ENCODE peak calls at places on chromosomes 12 and 14, in seven cellular contexts. L is PC-3, K is neural progenitor cell, D is H1, O is GM23248, Z is GM12878, Q is GM23338. G is an unnamed sample.

GRCh38 chr14:76844223-76844622 is 18.0 kb downstream of the LRRC74A start:
- DNase-seq in O (peak; percentile 65), Z (no peak), K (peak; percentile 18), L (peak; percentile 33), Q (peak; percentile 61), D (no peak), G (no peak)

GRCh38 chr14:30669594-30669993 is 47.5 kb downstream of the SCFD1 start:
- DNase-seq in K (no peak), O (no peak), D (no peak), Z (no peak), L (no peak), Q (no peak), G (no peak)

GRCh38 chr12:10624631-10625030 is 11.2 kb upstream of the MAGOHB start:
- DNase-seq in Z (no peak), D (no peak), K (no peak), O (no peak), L (no peak), Q (no peak), G (no peak)

GRCh38 chr12:96220902-96221301 is 26.7 kb downstream of the ELK3 start:
- DNase-seq in Q (no peak), L (no peak), Z (no peak), D (no peak), K (no peak), O (peak; percentile 80), G (no peak)

GRCh38 chr12:896031-896430 is 53.5 kb downstream of the RAD52 start:
- DNase-seq in D (no peak), Z (no peak), O (no peak), K (no peak), L (no peak), Q (no peak), G (no peak)

GRCh38 chr12:131929530-131930456 is 717 bp downstream of the PUS1 start:
- DNase-seq in K (peak; percentile 71), D (no peak), Z (no peak), L (peak; percentile 37), O (peak; percentile 68), Q (no peak), G (no peak)

GRCh38 chr14:63045612-63046320 is 508 bp upstream of the KCNH5 start:
- DNase-seq in L (no peak), K (peak; percentile 96), Z (no peak), D (peak; percentile 44), Q (peak; percentile 94), O (peak; percentile 36), G (no peak)

GRCh38 chr12:124914392-124915248 is at the start of gene UBC:
- DNase-seq in L (peak; percentile 89), Q (peak; percentile 95), Z (no peak), O (peak; percentile 93), D (no peak), K (peak; percentile 95), G (no peak)

GRCh38 chr14:53147893-53148292 is 5.2 kb downstream of the DDHD1 start:
- DNase-seq in O (no peak), Q (no peak), K (no peak), L (no peak), D (no peak), Z (no peak), G (no peak)

GRCh38 chr12:52836042-52836466 is 1.9 kb upstream of the KRT79 start:
- DNase-seq in O (peak; percentile 83), D (no peak), Q (no peak), Z (no peak), L (peak; percentile 51), K (no peak), G (no peak)

GRCh38 chr12:43805149-43805856 is 814 bp downstream of the TWF1 start:
- DNase-seq in K (peak; percentile 13), L (no peak), D (no peak), Q (peak; percentile 8), O (no peak), Z (no peak), G (no peak)

GRCh38 chr14:76599141-76599540 is 162.1 kb upstream of the VASH1 start:
- DNase-seq in D (no peak), Z (no peak), Q (no peak), K (no peak), O (no peak), L (no peak), G (no peak)

GRCh38 chr14:94679941-94680340 is 67.8 kb downstream of the SERPINA3 start:
- DNase-seq in D (no peak), Z (no peak), Q (no peak), K (no peak), L (no peak), O (no peak), G (no peak)
- TF ChIP-seq EZH2 in D (no peak), Z (no peak), Q (no peak), K (no peak), L (no peak), O (no peak), G (no peak)

GRCh38 chr14:102922490-102923200 is at the start of gene AMN:
- DNase-seq in K (peak; percentile 48), Z (no peak), L (no peak), O (peak; percentile 33), Q (peak; percentile 79), D (no peak), G (no peak)

GRCh38 chr14:102925646-102926045 is 3.2 kb downstream of the AMN start:
- DNase-seq in Z (no peak), L (no peak), Q (no peak), K (no peak), D (no peak), O (no peak), G (no peak)

GRCh38 chr14:102924632-102925588 is 2.4 kb downstream of the AMN start:
- DNase-seq in Z (no peak), Q (peak; percentile 44), K (no peak), D (no peak), O (no peak), L (no peak), G (no peak)

GRCh38 chr14:102923920-102924486 is 1.5 kb downstream of the AMN start:
- DNase-seq in Z (no peak), K (no peak), L (no peak), Q (no peak), O (no peak), D (no peak), G (no peak)

GRCh38 chr14:102923201-102923919 is 897 bp downstream of the AMN start:
- DNase-seq in Z (no peak), K (peak; percentile 45), L (no peak), Q (peak; percentile 50), D (no peak), O (no peak), G (no peak)
- TF ChIP-seq EZH2 in Z (peak; percentile 83), K (peak; percentile 97), L (no peak), Q (peak; percentile 62), D (peak; percentile 86), O (peak; percentile 69), G (peak; percentile 94)

GRCh38 chr14:74963178-74963704 is 7.8 kb upstream of the PGF start:
- DNase-seq in D (no peak), O (no peak), L (no peak), K (no peak), Z (no peak), Q (no peak), G (no peak)
- TF ChIP-seq EZH2 in D (no peak), O (no peak), L (no peak), K (no peak), Z (no peak), Q (no peak), G (no peak)

GRCh38 chr14:105486333-105486973 is at the start of gene CRIP1:
- DNase-seq in Q (no peak), K (no peak), D (no peak), O (no peak), Z (no peak), L (no peak), G (no peak)
- TF ChIP-seq EZH2 in Q (no peak), K (peak; percentile 43), D (peak; percentile 29), O (peak; percentile 90), Z (no peak), L (no peak), G (peak; percentile 82)

DNA sequence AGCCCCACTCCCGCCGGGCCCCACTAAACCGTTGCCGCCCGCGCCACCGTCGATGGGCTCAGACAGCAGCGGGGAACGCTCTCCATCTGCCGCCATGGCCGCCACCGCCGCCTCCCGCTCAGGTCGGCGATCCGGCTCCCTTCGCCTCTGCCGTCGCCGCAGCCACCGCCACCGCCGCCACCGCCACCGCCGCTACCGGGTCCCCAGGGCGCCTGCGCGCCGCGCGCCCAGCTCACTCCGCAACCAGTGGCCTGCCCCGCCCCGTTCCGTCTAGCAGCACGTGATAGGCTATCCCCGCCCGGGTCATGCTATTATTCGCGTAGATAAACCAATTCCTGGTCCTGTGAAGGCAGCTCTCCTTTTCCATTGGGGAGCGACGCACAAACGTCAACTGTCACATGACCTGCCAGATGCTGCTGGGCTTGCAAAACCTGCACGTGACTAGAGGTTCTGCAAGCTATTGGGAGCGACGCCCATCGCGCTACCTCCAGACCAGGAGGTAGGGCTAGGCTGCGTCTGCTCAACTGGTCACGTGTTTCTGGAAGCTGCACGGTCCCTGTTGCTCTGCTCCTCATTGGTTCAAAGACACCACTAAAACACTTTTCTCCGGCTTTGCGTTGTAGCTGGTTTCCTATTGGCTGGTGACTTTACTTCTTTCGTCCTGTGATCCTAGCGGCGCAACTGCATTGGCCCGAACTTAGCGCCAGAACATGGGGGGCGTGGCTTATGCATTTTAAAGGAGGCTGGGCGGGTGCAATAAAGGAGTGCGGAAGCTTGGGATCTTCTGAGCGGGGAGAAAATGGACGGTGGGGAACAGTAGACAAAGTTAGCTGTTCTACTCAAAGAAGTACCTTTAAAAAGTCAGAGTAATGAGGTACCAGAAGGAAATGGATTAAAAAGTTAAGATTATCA is at the start of gene PIP4P1:
- DNase-seq in Z (peak; percentile 100), O (peak; percentile 100), D (peak; percentile 100), L (peak; percentile 99), Q (peak; percentile 99), K (peak; percentile 99), G (peak; percentile 100)
- TF ChIP-seq EZH2 in Z (peak; percentile 87), O (no peak), D (no peak), L (no peak), Q (no peak), K (no peak), G (peak; percentile 46)

GRCh38 chr12:48868446-48868845 is 2.8 kb upstream of the RND1 start:
- DNase-seq in Q (no peak), Z (no peak), K (no peak), L (no peak), D (no peak), O (no peak), G (no peak)

GRCh38 chr12:48862691-48863090 is 3.0 kb downstream of the RND1 start:
- DNase-seq in K (peak; percentile 50), O (no peak), D (no peak), Q (no peak), Z (no peak), L (no peak), G (no peak)

GRCh38 chr12:48865441-48866290 is at the start of gene RND1:
- DNase-seq in L (peak; percentile 95), Q (peak; percentile 99), Z (peak; percentile 89), O (peak; percentile 94), K (peak; percentile 96), D (peak; percentile 91), G (peak; percentile 21)

GRCh38 chr12:48863296-48863695 is 2.4 kb downstream of the RND1 start:
- DNase-seq in D (no peak), K (no peak), O (no peak), Q (no peak), Z (no peak), L (no peak), G (no peak)

GRCh38 chr12:48865141-48865440 is 579 bp downstream of the RND1 start:
- DNase-seq in D (no peak), O (no peak), L (no peak), Q (peak; percentile 44), Z (no peak), K (peak; percentile 36), G (no peak)
- TF ChIP-seq EZH2 in D (no peak), O (no peak), L (no peak), Q (no peak), Z (no peak), K (no peak), G (no peak)

G was measured in keratinocyte.